ENCODE peak calls at places on chromosomes 4 and X, in seven cellular contexts. P is IMR-90, H is A549, O is HCT116, M is K562, Q is H1, U is HepG2. B is an unnamed sample.

GRCh38 chr4:155805016-155805415 is 46.2 kb downstream of the GUCY1B1 start:
- DNase-seq in P (peak), H (no peak), O (no peak), M (no peak), Q (no peak), U (no peak), B (no peak)

GRCh38 chr4:14767142-14767541 is 235.1 kb upstream of the CPEB2 start:
- DNase-seq in P (no peak), H (no peak), O (no peak), M (no peak), Q (no peak), U (no peak), B (no peak)

GRCh38 chr4:7128651-7129050 is 60.8 kb upstream of the GRPEL1 start:
- DNase-seq in P (no peak), H (no peak), O (no peak), M (no peak), Q (no peak), U (no peak), B (no peak)

GRCh38 chrX:13357925-13358324 is 38.1 kb upstream of the ATXN3L start:
- DNase-seq in P (peak), H (no peak), O (no peak), M (no peak), Q (no peak), U (no peak), B (no peak)

GRCh38 chrX:32530802-32531403 is 680.4 kb downstream of the DMD start:
- DNase-seq in P (peak), H (no peak), O (no peak), M (peak), Q (no peak), U (peak), B (no peak)

GRCh38 chr4:137794779-137795178 is 262.5 kb upstream of the PCDH18 start:
- DNase-seq in P (no peak), H (no peak), O (no peak), M (no peak), Q (no peak), U (no peak), B (no peak)

GRCh38 chrX:110341189-110342035 is 17.2 kb upstream of the RTL9 start:
- DNase-seq in P (peak), H (no peak), O (peak), M (no peak), Q (no peak), U (no peak), B (no peak)

GRCh38 chr4:169238445-169238844 is 32.3 kb downstream of the SH3RF1 start:
- DNase-seq in P (peak), H (no peak), O (no peak), M (no peak), Q (no peak), U (no peak), B (no peak)

GRCh38 chrX:40439625-40440532 is 140.9 kb upstream of the ATP6AP2 start:
- DNase-seq in P (no peak), H (no peak), O (no peak), M (no peak), Q (no peak), U (no peak), B (no peak)

GRCh38 chr4:111671756-111672155 is 473.5 kb upstream of the FAM241A start:
- DNase-seq in P (no peak), H (no peak), O (no peak), M (no peak), Q (no peak), U (no peak), B (no peak)

GRCh38 chr4:33714971-33715370 is 2529.3 kb downstream of the ARAP2 start:
- DNase-seq in P (no peak), H (no peak), O (no peak), M (no peak), Q (no peak), U (no peak), B (no peak)

GRCh38 chr4:5366421-5366820 is 315.1 kb downstream of the STK32B start:
- DNase-seq in P (peak), H (peak), O (no peak), M (no peak), Q (no peak), U (no peak), B (no peak)

DNA sequence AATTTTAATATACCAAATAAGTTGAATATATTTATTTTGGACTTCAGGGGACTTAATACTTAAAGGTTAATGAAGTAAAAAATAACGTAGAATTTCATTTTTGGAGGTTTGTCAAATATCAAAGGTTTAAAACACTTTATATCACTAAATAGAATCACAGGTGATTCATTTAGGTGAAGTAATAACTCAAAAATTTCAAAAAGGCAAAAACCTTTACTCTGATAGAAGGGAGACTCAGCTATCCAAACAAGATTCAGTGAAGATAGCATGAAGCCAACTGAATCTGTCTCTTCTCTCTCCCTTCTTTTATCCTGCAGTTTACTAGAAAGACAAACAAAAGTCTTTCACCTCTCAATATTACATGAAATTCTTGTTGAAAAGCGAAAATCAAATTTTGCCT is 110.2 kb upstream of the CYSLTR1 start:
- DNase-seq in P (no peak), H (no peak), O (no peak), M (no peak), Q (no peak), U (no peak), B (no peak)
- TF ChIP-seq CEBPB in P (no peak), H (no peak), O (no peak), M (no peak), Q (no peak), U (no peak), B (no peak)

DNA sequence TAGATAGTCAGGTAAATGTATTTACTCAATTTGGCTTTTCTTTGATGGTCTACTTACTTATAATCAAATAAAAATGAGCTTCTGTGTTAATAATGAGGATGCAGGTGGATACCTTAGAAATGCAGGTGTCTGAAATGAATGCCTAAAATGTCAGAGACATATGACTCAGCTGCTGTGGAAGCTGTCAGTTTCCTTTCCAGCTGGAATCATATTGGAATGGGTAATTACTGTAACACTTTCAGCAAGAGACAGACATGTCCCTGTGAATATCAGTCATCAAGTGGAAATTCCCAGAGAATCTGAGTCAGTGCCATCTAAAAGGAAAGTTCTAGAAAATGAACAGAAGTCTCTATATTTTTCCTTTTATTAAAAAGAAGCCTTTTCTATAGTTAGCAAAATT is 783.0 kb upstream of the AADAT start:
- DNase-seq in P (no peak), H (no peak), O (no peak), M (no peak), Q (no peak), U (no peak), B (no peak)
- TF ChIP-seq CEBPB in P (no peak), H (no peak), O (no peak), M (no peak), Q (no peak), U (no peak), B (no peak)

GRCh38 chr4:28073860-28074555 is 1213.4 kb downstream of the STIM2 start:
- DNase-seq in P (no peak), H (peak), O (peak), M (no peak), Q (no peak), U (peak), B (no peak)
- TF ChIP-seq CEBPB in P (no peak), H (no peak), O (no peak), M (no peak), Q (no peak), U (no peak), B (no peak)

GRCh38 chr4:174282836-174283506 is 496 bp downstream of the FBXO8 start:
- DNase-seq in P (peak), H (peak), O (peak), M (peak), Q (peak), U (peak), B (peak)
- TF ChIP-seq CEBPB in P (peak), H (no peak), O (no peak), M (peak), Q (peak), U (peak), B (no peak)

GRCh38 chrX:132908891-132909290 is 49.5 kb downstream of the HS6ST2 start:
- DNase-seq in P (no peak), H (no peak), O (no peak), M (no peak), Q (no peak), U (no peak), B (no peak)
- TF ChIP-seq CEBPB in P (no peak), H (no peak), O (no peak), M (no peak), Q (no peak), U (no peak), B (no peak)

DNA sequence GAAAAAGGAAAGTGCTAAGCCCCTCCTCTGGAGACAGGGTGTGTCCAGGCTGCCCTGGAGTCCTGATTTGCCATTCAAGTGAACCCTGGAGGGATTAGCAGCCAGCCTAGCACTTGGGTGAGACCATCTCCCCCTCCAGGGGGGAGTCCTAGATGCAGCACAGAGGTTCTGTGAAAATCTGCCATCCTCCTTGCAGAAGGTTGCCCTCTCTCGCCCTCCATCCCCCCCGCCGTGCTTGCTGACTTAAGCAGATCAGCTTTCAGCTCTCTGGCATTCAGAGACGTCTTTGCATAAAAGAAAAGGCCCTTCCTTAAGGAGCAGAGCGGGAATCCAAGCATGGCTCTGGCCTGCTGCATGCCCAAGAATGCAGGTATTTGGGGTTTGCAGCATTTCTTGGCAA is 102.1 kb upstream of the SCML1 start:
- DNase-seq in P (peak), H (no peak), O (no peak), M (no peak), Q (peak), U (no peak), B (no peak)
- TF ChIP-seq CEBPB in P (no peak), H (no peak), O (no peak), M (no peak), Q (no peak), U (no peak), B (no peak)

GRCh38 chrX:9921407-9921806 is 45.8 kb upstream of the CLDN34 start:
- DNase-seq in P (no peak), H (no peak), O (no peak), M (no peak), Q (no peak), U (peak), B (no peak)

GRCh38 chrX:9923357-9923756 is 43.8 kb upstream of the CLDN34 start:
- DNase-seq in P (no peak), H (no peak), O (no peak), M (no peak), Q (no peak), U (no peak), B (no peak)

GRCh38 chrX:9917861-9918260 is 49.3 kb upstream of the CLDN34 start:
- DNase-seq in P (no peak), H (no peak), O (no peak), M (no peak), Q (no peak), U (no peak), B (no peak)

GRCh38 chrX:9919632-9920172 is 47.5 kb upstream of the CLDN34 start:
- DNase-seq in P (peak), H (no peak), O (no peak), M (no peak), Q (no peak), U (no peak), B (no peak)
- TF ChIP-seq CEBPB in P (no peak), H (no peak), O (no peak), M (no peak), Q (no peak), U (no peak), B (no peak)

B was measured in GM12878.